ENCODE peak calls at places on chromosomes 16 and 17, in nine cellular contexts. F, B, O, J, I, C, V, E and A are unnamed samples.

GRCh38 chr17:63470116-63470515 is 6.7 kb upstream of the ACE start:
- DNase-seq in F (no peak), B (no peak), O (no peak), J (no peak), I (no peak), C (no peak), V (no peak), E (no peak), A (no peak)

GRCh38 chr17:81738801-81739393 is 26.8 kb downstream of the SLC25A10 start:
- DNase-seq in F (no peak), B (no peak), O (no peak), J (no peak), I (no peak), C (no peak), V (no peak), E (no peak), A (no peak)

GRCh38 chr17:63150994-63151464 is 185.0 kb downstream of the TANC2 start:
- DNase-seq in F (no peak), B (no peak), O (no peak), J (no peak), I (no peak), C (no peak), V (no peak), E (peak), A (no peak)

GRCh38 chr17:66580178-66580577 is 254.7 kb upstream of the CACNG5 start:
- DNase-seq in F (no peak), B (no peak), O (no peak), J (peak), I (peak), C (no peak), V (no peak), E (no peak), A (no peak)

GRCh38 chr17:55500103-55500502 is 11.1 kb downstream of the SMIM36 start:
- DNase-seq in F (no peak), B (no peak), O (no peak), J (no peak), I (no peak), C (no peak), V (no peak), E (no peak), A (no peak)

GRCh38 chr17:29357232-29357631 is 32.9 kb upstream of the TAOK1 start:
- DNase-seq in F (no peak), B (no peak), O (no peak), J (no peak), I (no peak), C (no peak), V (no peak), E (no peak), A (no peak)

GRCh38 chr17:10127819-10128375 is 70.5 kb downstream of the GAS7 start:
- DNase-seq in F (peak), B (no peak), O (peak), J (no peak), I (peak), C (no peak), V (no peak), E (peak), A (peak)

GRCh38 chr17:16215965-16216316 is 607 bp upstream of the NCOR1 start:
- DNase-seq in F (no peak), B (no peak), O (no peak), J (peak), I (no peak), C (no peak), V (peak), E (peak), A (no peak)

GRCh38 chr16:54932737-54933254 is 2.1 kb downstream of the IRX5 start:
- DNase-seq in F (no peak), B (no peak), O (no peak), J (no peak), I (no peak), C (no peak), V (no peak), E (peak), A (no peak)

GRCh38 chr16:12245088-12245922 is 268.8 kb downstream of the SNX29 start:
- DNase-seq in F (no peak), B (no peak), O (no peak), J (no peak), I (no peak), C (no peak), V (no peak), E (no peak), A (no peak)

GRCh38 chr17:35170968-35171771 is 23.0 kb downstream of the SLC35G3 start:
- DNase-seq in F (no peak), B (peak), O (no peak), J (peak), I (no peak), C (no peak), V (no peak), E (peak), A (no peak)